ENCODE peak calls at places on chromosomes 11 and 22, in four cellular contexts. S is heart left ventricle; K is hepatocyte; Y is CD4-positive, CD25-positive, alpha-beta regulatory T cell. A is an unnamed sample. For H3K36me3, the result is how much of the 10 kb centered on the place peaks cover.

GRCh38 chr22:36594569-36594968 is 65.6 kb upstream of the EIF3D start:
- DNase-seq in Y (no peak), K (no peak), S (no peak), A (no peak)

GRCh38 chr11:62552931-62553838 is 6.6 kb upstream of the AHNAK start:
- DNase-seq in K (peak), Y (peak), S (peak), A (peak)

GRCh38 chr11:133793271-133793848 is 52.0 kb downstream of the SPATA19 start:
- DNase-seq in Y (no peak), K (no peak), S (no peak), A (no peak)

GRCh38 chr11:96168623-96169022 is 174.4 kb downstream of the MAML2 start:
- DNase-seq in S (peak), Y (no peak), K (peak), A (no peak)

GRCh38 chr11:27688076-27688475 is 12.2 kb downstream of the BDNF start:
- DNase-seq in S (no peak), K (no peak), Y (no peak), A (no peak)

GRCh38 chr11:73478737-73479347 is 102.6 kb downstream of the RELT start:
- DNase-seq in K (peak), Y (no peak), S (no peak), A (peak)

GRCh38 chr11:134617360-134617759 is 205.3 kb upstream of the B3GAT1 start:
- DNase-seq in K (no peak), S (no peak), Y (no peak), A (no peak)

GRCh38 chr22:28247114-28247513 is 328.1 kb upstream of the PITPNB start:
- DNase-seq in K (no peak), S (no peak), Y (no peak), A (no peak)

GRCh38 chr11:77503006-77503405 is 29.1 kb upstream of the PAK1 start:
- DNase-seq in K (peak), S (no peak), Y (no peak), A (no peak)

GRCh38 chr11:46122955-46123354 is 1.7 kb upstream of the PHF21A start:
- DNase-seq in Y (no peak), K (peak), S (no peak), A (no peak)

GRCh38 chr11:101478587-101479375 is 105.0 kb downstream of the TRPC6 start:
- DNase-seq in S (no peak), K (no peak), Y (no peak), A (no peak)

GRCh38 chr11:63369165-63369970 is at the start of gene SLC22A9:
- DNase-seq in Y (no peak), K (no peak), S (no peak), A (no peak)

GRCh38 chr22:29480512-29481264 is 670 bp downstream of the NEFH start:
- DNase-seq in K (peak), S (no peak), Y (peak), A (peak)

GRCh38 chr11:37259734-37260133 is 661.7 kb upstream of the RAG2 start:
- DNase-seq in Y (no peak), S (no peak), K (no peak), A (no peak)

GRCh38 chr11:116357769-116358544 is 414.8 kb downstream of the BUD13 start:
- DNase-seq in Y (no peak), K (peak), S (no peak), A (peak)

GRCh38 chr11:57751676-57752253 is at the start of gene BTBD18:
- DNase-seq in K (peak), S (peak), Y (no peak), A (peak)

GRCh38 chr11:85718991-85719807 is 33.2 kb upstream of the CCDC89 start:
- DNase-seq in S (peak), Y (no peak), K (peak), A (peak)

GRCh38 chr11:78270993-78271392 is 82.3 kb downstream of the USP35 start:
- DNase-seq in K (no peak), S (no peak), Y (no peak), A (no peak)

GRCh38 chr11:118320515-118320914 is 16.0 kb downstream of the CD3E start:
- DNase-seq in Y (no peak), S (no peak), K (no peak), A (no peak)

GRCh38 chr11:94067010-94067409 is 45.9 kb downstream of the HEPHL1 start:
- DNase-seq in S (no peak), Y (no peak), K (no peak), A (no peak)

GRCh38 chr22:26942301-26942927 is 285.0 kb downstream of the MIAT start:
- DNase-seq in K (no peak), Y (no peak), S (no peak), A (no peak)

GRCh38 chr11:66725646-66726045 is 3.4 kb downstream of the SPTBN2 start:
- DNase-seq in S (no peak), Y (no peak), K (no peak), A (peak)

GRCh38 chr22:38923463-38924196 is 33.8 kb upstream of the APOBEC3A start:
- DNase-seq in S (peak), Y (no peak), K (peak), A (peak)

GRCh38 chr11:13008625-13009475 is at the start of gene RASSF10:
- DNase-seq in K (peak), Y (no peak), S (peak), A (peak)
- H3K4me3 ChIP-seq in K (peak), Y (no peak), S (peak), A (peak)

DNA sequence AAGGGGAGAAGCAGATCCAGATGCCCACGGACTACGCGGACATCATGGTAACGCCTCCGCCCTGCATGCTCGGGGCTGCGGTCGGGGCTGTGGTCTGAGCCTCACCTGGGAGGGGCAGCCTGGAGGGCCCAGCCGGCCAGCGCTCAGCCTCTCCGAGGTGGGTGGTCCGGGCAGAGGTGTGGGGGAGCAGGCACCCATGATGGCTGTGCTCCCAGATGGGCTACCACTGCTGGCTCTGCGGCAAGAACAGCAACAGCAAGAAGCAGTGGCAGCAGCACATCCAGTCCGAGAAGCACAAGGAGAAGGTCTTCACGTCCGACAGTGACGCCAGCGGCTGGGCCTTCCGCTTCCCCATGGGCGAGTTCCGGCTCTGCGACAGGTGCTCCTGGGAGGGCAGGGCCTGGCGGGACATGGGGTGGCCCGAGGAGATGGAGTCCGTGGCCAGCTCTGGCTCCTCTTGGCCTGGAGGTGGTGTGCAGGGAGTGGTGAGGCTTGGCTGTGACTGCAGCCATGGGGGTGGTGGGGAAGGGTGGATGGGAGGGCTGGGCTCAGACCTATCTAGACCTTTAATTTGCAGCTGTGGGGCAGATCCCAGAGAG is 25.2 kb upstream of the TEF start:
- DNase-seq in K (no peak), S (no peak), Y (no peak), A (no peak)
- H3K36me3 ChIP-seq in K (under half), S (half or more), Y (under half), A (under half)

GRCh38 chr22:20237480-20238440 is 30.4 kb downstream of the RTN4R start:
- DNase-seq in Y (no peak), K (no peak), S (no peak), A (no peak)
- H3K4me3 ChIP-seq in Y (no peak), K (no peak), S (no peak), A (no peak)

GRCh38 chr22:22769434-22770279 is 118.0 kb upstream of the IGLL5 start:
- DNase-seq in K (no peak), Y (no peak), S (no peak), A (no peak)
- H3K36me3 ChIP-seq in K (under half), Y (under half), S (under half), A (under half)